ENCODE peak calls at places on chromosomes 2 and 18, in five cellular contexts. One of them, this sample, is unnamed.

GRCh38 chr2:219733746-219734145 is 106.3 kb downstream of the SLC4A3 start:
- DNase-seq in IMR-90: no peak
- DNase-seq in neuronal stem cell: no peak
- DNase-seq in PC-3: no peak
- DNase-seq in left ventricle myocardium inferior: no peak
- DNase-seq in this sample: no peak

GRCh38 chr2:239369631-239370161 is 31.1 kb downstream of the HDAC4 start:
- DNase-seq in neuronal stem cell: no peak
- DNase-seq in IMR-90: no peak
- DNase-seq in PC-3: no peak
- DNase-seq in left ventricle myocardium inferior: no peak
- DNase-seq in this sample: no peak

GRCh38 chr18:394997-395383 is 105.5 kb downstream of the COLEC12 start:
- DNase-seq in PC-3: no peak
- DNase-seq in neuronal stem cell: no peak
- DNase-seq in left ventricle myocardium inferior: no peak
- DNase-seq in IMR-90: peak; percentile 75
- DNase-seq in this sample: no peak

GRCh38 chr2:137705296-137705695 is 259.0 kb upstream of the HNMT start:
- DNase-seq in PC-3: no peak
- DNase-seq in IMR-90: no peak
- DNase-seq in left ventricle myocardium inferior: no peak
- DNase-seq in neuronal stem cell: no peak
- DNase-seq in this sample: no peak

GRCh38 chr2:100124746-100125145 is 17.6 kb downstream of the AFF3 start:
- DNase-seq in neuronal stem cell: no peak
- DNase-seq in PC-3: peak; percentile 42
- DNase-seq in left ventricle myocardium inferior: no peak
- DNase-seq in IMR-90: no peak
- DNase-seq in this sample: no peak

GRCh38 chr2:129361688-129362087 is 617.8 kb upstream of the RAB6C start:
- DNase-seq in IMR-90: no peak
- DNase-seq in PC-3: no peak
- DNase-seq in left ventricle myocardium inferior: no peak
- DNase-seq in neuronal stem cell: no peak
- DNase-seq in this sample: no peak

GRCh38 chr2:196758474-196759377 is 40.8 kb downstream of the GTF3C3 start:
- DNase-seq in neuronal stem cell: no peak
- DNase-seq in left ventricle myocardium inferior: no peak
- DNase-seq in IMR-90: peak; percentile 46
- DNase-seq in PC-3: peak; percentile 40
- DNase-seq in this sample: no peak

GRCh38 chr2:240372051-240372450 is 63.4 kb upstream of the GPC1 start:
- DNase-seq in neuronal stem cell: no peak
- DNase-seq in IMR-90: no peak
- DNase-seq in left ventricle myocardium inferior: no peak
- DNase-seq in PC-3: no peak
- DNase-seq in this sample: peak; percentile 78

GRCh38 chr2:149894226-149894625 is 306.7 kb upstream of the MMADHC start:
- DNase-seq in PC-3: no peak
- DNase-seq in neuronal stem cell: no peak
- DNase-seq in IMR-90: no peak
- DNase-seq in left ventricle myocardium inferior: no peak
- DNase-seq in this sample: no peak

GRCh38 chr2:240932724-240933047 is 26.6 kb downstream of the CROCC2 start:
- DNase-seq in PC-3: no peak
- DNase-seq in IMR-90: no peak
- DNase-seq in neuronal stem cell: no peak
- DNase-seq in left ventricle myocardium inferior: no peak
- DNase-seq in this sample: no peak

GRCh38 chr2:234203135-234203984 is 152.9 kb downstream of the SPP2 start:
- DNase-seq in left ventricle myocardium inferior: no peak
- DNase-seq in IMR-90: peak; percentile 96
- DNase-seq in PC-3: peak; percentile 97
- DNase-seq in neuronal stem cell: no peak
- DNase-seq in this sample: no peak

GRCh38 chr18:11747286-11747685 is 58.2 kb downstream of the GNAL start:
- DNase-seq in IMR-90: no peak
- DNase-seq in left ventricle myocardium inferior: no peak
- DNase-seq in PC-3: no peak
- DNase-seq in neuronal stem cell: no peak
- DNase-seq in this sample: no peak

GRCh38 chr2:223247136-223247535 is 195.1 kb downstream of the KCNE4 start:
- DNase-seq in left ventricle myocardium inferior: no peak
- DNase-seq in IMR-90: peak; percentile 43
- DNase-seq in neuronal stem cell: no peak
- DNase-seq in PC-3: peak; percentile 50
- DNase-seq in this sample: peak; percentile 26

GRCh38 chr2:102251042-102251848 is 60.1 kb upstream of the IL1RL1 start:
- DNase-seq in PC-3: no peak
- DNase-seq in IMR-90: no peak
- DNase-seq in left ventricle myocardium inferior: peak; percentile 52
- DNase-seq in neuronal stem cell: no peak
- DNase-seq in this sample: peak; percentile 70

GRCh38 chr18:79405781-79406575 is 10.2 kb downstream of the NFATC1 start:
- DNase-seq in neuronal stem cell: no peak
- DNase-seq in left ventricle myocardium inferior: peak; percentile 54
- DNase-seq in PC-3: no peak
- DNase-seq in IMR-90: no peak
- DNase-seq in this sample: peak; percentile 59

GRCh38 chr2:36582556-36583350 is 15.2 kb downstream of the FEZ2 start:
- DNase-seq in IMR-90: no peak
- DNase-seq in left ventricle myocardium inferior: no peak
- DNase-seq in neuronal stem cell: no peak
- DNase-seq in PC-3: no peak
- DNase-seq in this sample: no peak
- H3K27ac ChIP-seq in IMR-90: no peak overlapping the region
- H3K27ac ChIP-seq in left ventricle myocardium inferior: no peak overlapping the region
- H3K27ac ChIP-seq in neuronal stem cell: no peak overlapping the region
- H3K27ac ChIP-seq in PC-3: no peak overlapping the region
- H3K27ac ChIP-seq in this sample: no peak overlapping the region

GRCh38 chr2:136215449-136215848 is 97.5 kb upstream of the CXCR4 start:
- DNase-seq in IMR-90: no peak
- DNase-seq in PC-3: no peak
- DNase-seq in left ventricle myocardium inferior: no peak
- DNase-seq in neuronal stem cell: peak; percentile 48
- DNase-seq in this sample: no peak
- H3K27me3 ChIP-seq in IMR-90: no peaks in the 10 kb centered on the region
- H3K27me3 ChIP-seq in PC-3: peaks cover 71% of the 10 kb centered on the region
- H3K27me3 ChIP-seq in left ventricle myocardium inferior: peaks cover 15% of the 10 kb centered on the region
- H3K27me3 ChIP-seq in neuronal stem cell: no peaks in the 10 kb centered on the region
- H3K27me3 ChIP-seq in this sample: no peaks in the 10 kb centered on the region

GRCh38 chr2:169108098-169108884 is 38.9 kb downstream of the DHRS9 start:
- DNase-seq in neuronal stem cell: no peak
- DNase-seq in left ventricle myocardium inferior: no peak
- DNase-seq in PC-3: no peak
- DNase-seq in IMR-90: no peak
- DNase-seq in this sample: no peak
- H3K4me1 ChIP-seq in neuronal stem cell: peaks cover 4% of the 10 kb centered on the region
- H3K4me1 ChIP-seq in left ventricle myocardium inferior: no peaks in the 10 kb centered on the region
- H3K4me1 ChIP-seq in PC-3: peaks cover 13% of the 10 kb centered on the region
- H3K4me1 ChIP-seq in IMR-90: no peaks in the 10 kb centered on the region
- H3K4me1 ChIP-seq in this sample: no peaks in the 10 kb centered on the region

DNA sequence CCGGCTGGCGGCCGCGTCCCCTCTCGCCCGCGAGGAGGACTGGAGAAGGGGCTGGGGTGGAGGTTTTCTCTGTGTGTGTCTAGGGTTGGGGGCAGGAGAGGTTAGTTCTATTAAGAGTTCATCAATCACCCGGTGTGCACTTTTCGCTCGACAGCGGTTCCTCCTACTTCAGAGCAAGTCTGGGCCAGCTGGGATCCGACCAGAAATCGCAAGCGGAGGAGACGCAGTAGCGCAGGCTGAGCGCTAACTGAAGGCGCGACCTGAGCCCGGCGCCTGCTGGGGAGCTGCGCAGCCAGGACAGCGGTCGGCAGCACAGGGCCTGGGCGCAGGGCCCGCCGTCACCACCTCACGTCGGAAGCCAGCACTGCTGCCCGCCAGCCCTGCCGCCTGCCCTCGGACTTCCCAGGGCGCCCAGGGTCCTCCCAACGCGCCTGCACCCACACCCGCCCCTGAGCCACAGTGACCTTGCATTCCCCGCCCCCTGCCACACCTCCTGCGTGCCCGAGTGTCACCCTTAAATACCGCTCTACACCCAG is 10.1 kb upstream of the HOXD1 start:
- DNase-seq in PC-3: no peak
- DNase-seq in IMR-90: no peak
- DNase-seq in neuronal stem cell: no peak
- DNase-seq in left ventricle myocardium inferior: no peak
- DNase-seq in this sample: peak; percentile 38
- H3K27ac ChIP-seq in PC-3: no peak overlapping the region
- H3K27ac ChIP-seq in IMR-90: no peak overlapping the region
- H3K27ac ChIP-seq in neuronal stem cell: no peak overlapping the region
- H3K27ac ChIP-seq in left ventricle myocardium inferior: peak overlapping the region; percentile 30
- H3K27ac ChIP-seq in this sample: no peak overlapping the region

This sample was measured in testis.